ENCODE peak calls at places on chromosomes 16 and 17, in nine cellular contexts. One of them, this sample, is unnamed.

GRCh38 chr17:53948323-53948722 is 125.6 kb downstream of the KIF2B start:
- DNase-seq in activated effector memory CD4-positive, alpha-beta T cell treated with anti-CD3 and anti-CD28 coated beads, Interleukin-2, amount 50 U/mL, for 16 hours: no peak
- DNase-seq in WTC11: no peak
- DNase-seq in hippocampal formation: no peak
- DNase-seq in NCI-H524: no peak
- DNase-seq in stimulated activated naive CD8-positive, alpha-beta T cell treated with anti-CD3 and anti-CD28 coated beads, Interleukin-15, Interleukin-2, amounts not matched to agents 100 U/mL and 50 U/mL, for 24 hours: no peak
- DNase-seq in NCI-H1105 treated with DMSO at 0.1 percent for 48 hours: no peak
- DNase-seq in germinal center: no peak
- DNase-seq in fibroblast of mammary gland: no peak
- DNase-seq in this sample: no peak

GRCh38 chr17:68705331-68706166 is 104.4 kb upstream of the FAM20A start:
- DNase-seq in hippocampal formation: no peak
- DNase-seq in stimulated activated naive CD8-positive, alpha-beta T cell treated with anti-CD3 and anti-CD28 coated beads, Interleukin-15, Interleukin-2, amounts not matched to agents 100 U/mL and 50 U/mL, for 24 hours: no peak
- DNase-seq in activated effector memory CD4-positive, alpha-beta T cell treated with anti-CD3 and anti-CD28 coated beads, Interleukin-2, amount 50 U/mL, for 16 hours: no peak
- DNase-seq in NCI-H524: no peak
- DNase-seq in NCI-H1105 treated with DMSO at 0.1 percent for 48 hours: no peak
- DNase-seq in germinal center: no peak
- DNase-seq in fibroblast of mammary gland: peak
- DNase-seq in WTC11: no peak
- DNase-seq in this sample: no peak

GRCh38 chr16:88569614-88569984 is 604 bp upstream of the ZC3H18 start:
- DNase-seq in activated effector memory CD4-positive, alpha-beta T cell treated with anti-CD3 and anti-CD28 coated beads, Interleukin-2, amount 50 U/mL, for 16 hours: no peak
- DNase-seq in germinal center: no peak
- DNase-seq in NCI-H1105 treated with DMSO at 0.1 percent for 48 hours: no peak
- DNase-seq in WTC11: peak
- DNase-seq in NCI-H524: no peak
- DNase-seq in hippocampal formation: no peak
- DNase-seq in fibroblast of mammary gland: peak
- DNase-seq in stimulated activated naive CD8-positive, alpha-beta T cell treated with anti-CD3 and anti-CD28 coated beads, Interleukin-15, Interleukin-2, amounts not matched to agents 100 U/mL and 50 U/mL, for 24 hours: peak
- DNase-seq in this sample: no peak

GRCh38 chr16:57993452-57993851 is 7.0 kb downstream of the ZNF319 start:
- DNase-seq in fibroblast of mammary gland: no peak
- DNase-seq in WTC11: no peak
- DNase-seq in hippocampal formation: no peak
- DNase-seq in stimulated activated naive CD8-positive, alpha-beta T cell treated with anti-CD3 and anti-CD28 coated beads, Interleukin-15, Interleukin-2, amounts not matched to agents 100 U/mL and 50 U/mL, for 24 hours: no peak
- DNase-seq in NCI-H524: no peak
- DNase-seq in activated effector memory CD4-positive, alpha-beta T cell treated with anti-CD3 and anti-CD28 coated beads, Interleukin-2, amount 50 U/mL, for 16 hours: no peak
- DNase-seq in germinal center: no peak
- DNase-seq in NCI-H1105 treated with DMSO at 0.1 percent for 48 hours: peak
- DNase-seq in this sample: peak

GRCh38 chr16:68445458-68445857 is 2.9 kb downstream of the SMPD3 start:
- DNase-seq in WTC11: peak
- DNase-seq in fibroblast of mammary gland: peak
- DNase-seq in stimulated activated naive CD8-positive, alpha-beta T cell treated with anti-CD3 and anti-CD28 coated beads, Interleukin-15, Interleukin-2, amounts not matched to agents 100 U/mL and 50 U/mL, for 24 hours: peak
- DNase-seq in activated effector memory CD4-positive, alpha-beta T cell treated with anti-CD3 and anti-CD28 coated beads, Interleukin-2, amount 50 U/mL, for 16 hours: no peak
- DNase-seq in germinal center: peak
- DNase-seq in hippocampal formation: no peak
- DNase-seq in NCI-H1105 treated with DMSO at 0.1 percent for 48 hours: peak
- DNase-seq in NCI-H524: peak
- DNase-seq in this sample: peak

GRCh38 chr17:67830440-67830839 is 5.1 kb downstream of the BPTF start:
- DNase-seq in NCI-H524: peak
- DNase-seq in stimulated activated naive CD8-positive, alpha-beta T cell treated with anti-CD3 and anti-CD28 coated beads, Interleukin-15, Interleukin-2, amounts not matched to agents 100 U/mL and 50 U/mL, for 24 hours: no peak
- DNase-seq in WTC11: no peak
- DNase-seq in activated effector memory CD4-positive, alpha-beta T cell treated with anti-CD3 and anti-CD28 coated beads, Interleukin-2, amount 50 U/mL, for 16 hours: no peak
- DNase-seq in fibroblast of mammary gland: no peak
- DNase-seq in germinal center: no peak
- DNase-seq in hippocampal formation: no peak
- DNase-seq in NCI-H1105 treated with DMSO at 0.1 percent for 48 hours: no peak
- DNase-seq in this sample: no peak

GRCh38 chr16:84105948-84106740 is 10.6 kb downstream of the MBTPS1 start:
- DNase-seq in NCI-H524: no peak
- DNase-seq in stimulated activated naive CD8-positive, alpha-beta T cell treated with anti-CD3 and anti-CD28 coated beads, Interleukin-15, Interleukin-2, amounts not matched to agents 100 U/mL and 50 U/mL, for 24 hours: no peak
- DNase-seq in germinal center: no peak
- DNase-seq in activated effector memory CD4-positive, alpha-beta T cell treated with anti-CD3 and anti-CD28 coated beads, Interleukin-2, amount 50 U/mL, for 16 hours: no peak
- DNase-seq in WTC11: no peak
- DNase-seq in hippocampal formation: no peak
- DNase-seq in fibroblast of mammary gland: no peak
- DNase-seq in NCI-H1105 treated with DMSO at 0.1 percent for 48 hours: no peak
- DNase-seq in this sample: no peak

GRCh38 chr16:1984347-1985225 is 593 bp downstream of the GFER start:
- DNase-seq in fibroblast of mammary gland: no peak
- DNase-seq in hippocampal formation: no peak
- DNase-seq in NCI-H1105 treated with DMSO at 0.1 percent for 48 hours: no peak
- DNase-seq in germinal center: no peak
- DNase-seq in activated effector memory CD4-positive, alpha-beta T cell treated with anti-CD3 and anti-CD28 coated beads, Interleukin-2, amount 50 U/mL, for 16 hours: no peak
- DNase-seq in NCI-H524: peak
- DNase-seq in WTC11: peak
- DNase-seq in stimulated activated naive CD8-positive, alpha-beta T cell treated with anti-CD3 and anti-CD28 coated beads, Interleukin-15, Interleukin-2, amounts not matched to agents 100 U/mL and 50 U/mL, for 24 hours: no peak
- DNase-seq in this sample: no peak

GRCh38 chr17:71080937-71081336 is 911.6 kb downstream of the KCNJ2 start:
- DNase-seq in activated effector memory CD4-positive, alpha-beta T cell treated with anti-CD3 and anti-CD28 coated beads, Interleukin-2, amount 50 U/mL, for 16 hours: no peak
- DNase-seq in hippocampal formation: no peak
- DNase-seq in stimulated activated naive CD8-positive, alpha-beta T cell treated with anti-CD3 and anti-CD28 coated beads, Interleukin-15, Interleukin-2, amounts not matched to agents 100 U/mL and 50 U/mL, for 24 hours: no peak
- DNase-seq in germinal center: no peak
- DNase-seq in WTC11: peak
- DNase-seq in fibroblast of mammary gland: no peak
- DNase-seq in NCI-H524: no peak
- DNase-seq in NCI-H1105 treated with DMSO at 0.1 percent for 48 hours: no peak
- DNase-seq in this sample: no peak

GRCh38 chr17:51439395-51440229 is 179.3 kb downstream of the UTP18 start:
- DNase-seq in germinal center: no peak
- DNase-seq in NCI-H524: peak
- DNase-seq in WTC11: no peak
- DNase-seq in fibroblast of mammary gland: no peak
- DNase-seq in NCI-H1105 treated with DMSO at 0.1 percent for 48 hours: no peak
- DNase-seq in hippocampal formation: no peak
- DNase-seq in stimulated activated naive CD8-positive, alpha-beta T cell treated with anti-CD3 and anti-CD28 coated beads, Interleukin-15, Interleukin-2, amounts not matched to agents 100 U/mL and 50 U/mL, for 24 hours: no peak
- DNase-seq in activated effector memory CD4-positive, alpha-beta T cell treated with anti-CD3 and anti-CD28 coated beads, Interleukin-2, amount 50 U/mL, for 16 hours: no peak
- DNase-seq in this sample: peak

GRCh38 chr17:61384384-61385090 is 15.1 kb upstream of the TBX2 start:
- DNase-seq in hippocampal formation: no peak
- DNase-seq in WTC11: no peak
- DNase-seq in stimulated activated naive CD8-positive, alpha-beta T cell treated with anti-CD3 and anti-CD28 coated beads, Interleukin-15, Interleukin-2, amounts not matched to agents 100 U/mL and 50 U/mL, for 24 hours: no peak
- DNase-seq in activated effector memory CD4-positive, alpha-beta T cell treated with anti-CD3 and anti-CD28 coated beads, Interleukin-2, amount 50 U/mL, for 16 hours: peak
- DNase-seq in NCI-H1105 treated with DMSO at 0.1 percent for 48 hours: no peak
- DNase-seq in fibroblast of mammary gland: no peak
- DNase-seq in germinal center: no peak
- DNase-seq in NCI-H524: no peak
- DNase-seq in this sample: no peak

GRCh38 chr17:66904760-66905637 is 59.5 kb upstream of the CACNG4 start:
- DNase-seq in fibroblast of mammary gland: peak
- DNase-seq in WTC11: no peak
- DNase-seq in activated effector memory CD4-positive, alpha-beta T cell treated with anti-CD3 and anti-CD28 coated beads, Interleukin-2, amount 50 U/mL, for 16 hours: no peak
- DNase-seq in hippocampal formation: no peak
- DNase-seq in germinal center: no peak
- DNase-seq in NCI-H1105 treated with DMSO at 0.1 percent for 48 hours: peak
- DNase-seq in stimulated activated naive CD8-positive, alpha-beta T cell treated with anti-CD3 and anti-CD28 coated beads, Interleukin-15, Interleukin-2, amounts not matched to agents 100 U/mL and 50 U/mL, for 24 hours: no peak
- DNase-seq in NCI-H524: peak
- DNase-seq in this sample: no peak

GRCh38 chr16:67861877-67862276 is 11.0 kb upstream of the EDC4 start:
- DNase-seq in stimulated activated naive CD8-positive, alpha-beta T cell treated with anti-CD3 and anti-CD28 coated beads, Interleukin-15, Interleukin-2, amounts not matched to agents 100 U/mL and 50 U/mL, for 24 hours: no peak
- DNase-seq in WTC11: no peak
- DNase-seq in hippocampal formation: no peak
- DNase-seq in NCI-H524: no peak
- DNase-seq in germinal center: no peak
- DNase-seq in NCI-H1105 treated with DMSO at 0.1 percent for 48 hours: no peak
- DNase-seq in activated effector memory CD4-positive, alpha-beta T cell treated with anti-CD3 and anti-CD28 coated beads, Interleukin-2, amount 50 U/mL, for 16 hours: no peak
- DNase-seq in fibroblast of mammary gland: no peak
- DNase-seq in this sample: no peak

GRCh38 chr16:67843343-67843765 is 1.2 kb downstream of the THAP11 start:
- DNase-seq in activated effector memory CD4-positive, alpha-beta T cell treated with anti-CD3 and anti-CD28 coated beads, Interleukin-2, amount 50 U/mL, for 16 hours: no peak
- DNase-seq in NCI-H524: no peak
- DNase-seq in fibroblast of mammary gland: no peak
- DNase-seq in WTC11: no peak
- DNase-seq in stimulated activated naive CD8-positive, alpha-beta T cell treated with anti-CD3 and anti-CD28 coated beads, Interleukin-15, Interleukin-2, amounts not matched to agents 100 U/mL and 50 U/mL, for 24 hours: no peak
- DNase-seq in hippocampal formation: no peak
- DNase-seq in NCI-H1105 treated with DMSO at 0.1 percent for 48 hours: no peak
- DNase-seq in germinal center: no peak
- DNase-seq in this sample: no peak

GRCh38 chr17:82859431-82860403 is 19.9 kb upstream of the ZNF750 start:
- DNase-seq in germinal center: peak
- DNase-seq in WTC11: no peak
- DNase-seq in activated effector memory CD4-positive, alpha-beta T cell treated with anti-CD3 and anti-CD28 coated beads, Interleukin-2, amount 50 U/mL, for 16 hours: peak
- DNase-seq in stimulated activated naive CD8-positive, alpha-beta T cell treated with anti-CD3 and anti-CD28 coated beads, Interleukin-15, Interleukin-2, amounts not matched to agents 100 U/mL and 50 U/mL, for 24 hours: peak
- DNase-seq in NCI-H1105 treated with DMSO at 0.1 percent for 48 hours: no peak
- DNase-seq in hippocampal formation: no peak
- DNase-seq in NCI-H524: no peak
- DNase-seq in fibroblast of mammary gland: peak
- DNase-seq in this sample: peak

GRCh38 chr16:35141303-35141702 is 1681.9 kb downstream of the TP53TG3F start:
- DNase-seq in WTC11: no peak
- DNase-seq in germinal center: no peak
- DNase-seq in NCI-H1105 treated with DMSO at 0.1 percent for 48 hours: no peak
- DNase-seq in NCI-H524: no peak
- DNase-seq in hippocampal formation: no peak
- DNase-seq in stimulated activated naive CD8-positive, alpha-beta T cell treated with anti-CD3 and anti-CD28 coated beads, Interleukin-15, Interleukin-2, amounts not matched to agents 100 U/mL and 50 U/mL, for 24 hours: no peak
- DNase-seq in fibroblast of mammary gland: no peak
- DNase-seq in activated effector memory CD4-positive, alpha-beta T cell treated with anti-CD3 and anti-CD28 coated beads, Interleukin-2, amount 50 U/mL, for 16 hours: no peak
- DNase-seq in this sample: no peak

GRCh38 chr17:42321555-42321954 is 33.3 kb downstream of the STAT5A start:
- DNase-seq in activated effector memory CD4-positive, alpha-beta T cell treated with anti-CD3 and anti-CD28 coated beads, Interleukin-2, amount 50 U/mL, for 16 hours: no peak
- DNase-seq in WTC11: no peak
- DNase-seq in germinal center: no peak
- DNase-seq in NCI-H524: peak
- DNase-seq in hippocampal formation: no peak
- DNase-seq in NCI-H1105 treated with DMSO at 0.1 percent for 48 hours: no peak
- DNase-seq in stimulated activated naive CD8-positive, alpha-beta T cell treated with anti-CD3 and anti-CD28 coated beads, Interleukin-15, Interleukin-2, amounts not matched to agents 100 U/mL and 50 U/mL, for 24 hours: no peak
- DNase-seq in fibroblast of mammary gland: no peak
- DNase-seq in this sample: no peak

GRCh38 chr17:75130059-75130631 is 1.4 kb downstream of the NT5C start:
- DNase-seq in WTC11: no peak
- DNase-seq in activated effector memory CD4-positive, alpha-beta T cell treated with anti-CD3 and anti-CD28 coated beads, Interleukin-2, amount 50 U/mL, for 16 hours: no peak
- DNase-seq in NCI-H524: no peak
- DNase-seq in NCI-H1105 treated with DMSO at 0.1 percent for 48 hours: no peak
- DNase-seq in fibroblast of mammary gland: no peak
- DNase-seq in germinal center: no peak
- DNase-seq in stimulated activated naive CD8-positive, alpha-beta T cell treated with anti-CD3 and anti-CD28 coated beads, Interleukin-15, Interleukin-2, amounts not matched to agents 100 U/mL and 50 U/mL, for 24 hours: no peak
- DNase-seq in hippocampal formation: no peak
- DNase-seq in this sample: no peak

GRCh38 chr16:50314665-50315064 is 48.3 kb downstream of the ADCY7 start:
- DNase-seq in germinal center: no peak
- DNase-seq in activated effector memory CD4-positive, alpha-beta T cell treated with anti-CD3 and anti-CD28 coated beads, Interleukin-2, amount 50 U/mL, for 16 hours: no peak
- DNase-seq in NCI-H1105 treated with DMSO at 0.1 percent for 48 hours: no peak
- DNase-seq in stimulated activated naive CD8-positive, alpha-beta T cell treated with anti-CD3 and anti-CD28 coated beads, Interleukin-15, Interleukin-2, amounts not matched to agents 100 U/mL and 50 U/mL, for 24 hours: no peak
- DNase-seq in hippocampal formation: no peak
- DNase-seq in WTC11: no peak
- DNase-seq in NCI-H524: no peak
- DNase-seq in fibroblast of mammary gland: no peak
- DNase-seq in this sample: no peak

GRCh38 chr16:19238386-19238785 is 47.1 kb upstream of the CLEC19A start:
- DNase-seq in activated effector memory CD4-positive, alpha-beta T cell treated with anti-CD3 and anti-CD28 coated beads, Interleukin-2, amount 50 U/mL, for 16 hours: no peak
- DNase-seq in WTC11: no peak
- DNase-seq in germinal center: no peak
- DNase-seq in NCI-H1105 treated with DMSO at 0.1 percent for 48 hours: peak
- DNase-seq in hippocampal formation: no peak
- DNase-seq in stimulated activated naive CD8-positive, alpha-beta T cell treated with anti-CD3 and anti-CD28 coated beads, Interleukin-15, Interleukin-2, amounts not matched to agents 100 U/mL and 50 U/mL, for 24 hours: no peak
- DNase-seq in NCI-H524: peak
- DNase-seq in fibroblast of mammary gland: no peak
- DNase-seq in this sample: no peak

GRCh38 chr16:78731785-78732184 is 632.3 kb downstream of the WWOX start:
- DNase-seq in fibroblast of mammary gland: no peak
- DNase-seq in germinal center: no peak
- DNase-seq in NCI-H1105 treated with DMSO at 0.1 percent for 48 hours: no peak
- DNase-seq in WTC11: no peak
- DNase-seq in hippocampal formation: no peak
- DNase-seq in stimulated activated naive CD8-positive, alpha-beta T cell treated with anti-CD3 and anti-CD28 coated beads, Interleukin-15, Interleukin-2, amounts not matched to agents 100 U/mL and 50 U/mL, for 24 hours: no peak
- DNase-seq in activated effector memory CD4-positive, alpha-beta T cell treated with anti-CD3 and anti-CD28 coated beads, Interleukin-2, amount 50 U/mL, for 16 hours: no peak
- DNase-seq in NCI-H524: no peak
- DNase-seq in this sample: no peak

GRCh38 chr16:68319185-68319908 is 8.5 kb downstream of the PRMT7 start:
- DNase-seq in fibroblast of mammary gland: no peak
- DNase-seq in NCI-H524: no peak
- DNase-seq in NCI-H1105 treated with DMSO at 0.1 percent for 48 hours: no peak
- DNase-seq in WTC11: no peak
- DNase-seq in activated effector memory CD4-positive, alpha-beta T cell treated with anti-CD3 and anti-CD28 coated beads, Interleukin-2, amount 50 U/mL, for 16 hours: peak
- DNase-seq in stimulated activated naive CD8-positive, alpha-beta T cell treated with anti-CD3 and anti-CD28 coated beads, Interleukin-15, Interleukin-2, amounts not matched to agents 100 U/mL and 50 U/mL, for 24 hours: peak
- DNase-seq in hippocampal formation: no peak
- DNase-seq in germinal center: no peak
- DNase-seq in this sample: no peak

This sample was measured in NCI-H1417.